ENCODE peak calls at places on chromosomes 12 and 14, in six cellular contexts. D is uterus, J is mesothelial cell of epicardium, K is body of pancreas, H is fibroblast of pulmonary artery, N is Panc1. G is an unnamed sample.
A peak's percentile ranks its signal among the peaks of the same experiment; 100 is the strongest.

GRCh38 chr14:72466325-72466724 is 427.6 kb downstream of the DPF3 start:
- DNase-seq in H (no peak), J (no peak), N (no peak), K (no peak), D (no peak), G (no peak)

GRCh38 chr12:105967038-105967776 is 171.5 kb downstream of the NUAK1 start:
- DNase-seq in N (no peak), H (peak; percentile 34), D (no peak), K (no peak), J (no peak), G (no peak)

GRCh38 chr14:29925106-29925722 is 2.4 kb downstream of the PRKD1 start:
- DNase-seq in H (peak; percentile 55), D (no peak), N (no peak), J (no peak), K (no peak), G (peak; percentile 62)

GRCh38 chr12:123900898-123901376 is 71.7 kb downstream of the CCDC92 start:
- DNase-seq in J (no peak), K (no peak), N (no peak), H (no peak), D (no peak), G (no peak)

GRCh38 chr14:103354141-103354540 is 20.1 kb downstream of the EIF5 start:
- DNase-seq in N (no peak), D (no peak), K (no peak), J (no peak), H (no peak), G (no peak)

GRCh38 chr12:5506295-5506694 is 74.4 kb downstream of the NTF3 start:
- DNase-seq in N (no peak), J (no peak), H (no peak), D (no peak), K (no peak), G (no peak)

GRCh38 chr12:81758421-81759214 is 532 bp downstream of the PPFIA2 start:
- DNase-seq in J (peak; percentile 45), D (peak; percentile 34), N (no peak), K (peak; percentile 13), H (peak; percentile 27), G (no peak)

GRCh38 chr14:78644824-78645559 is 474.8 kb downstream of the NRXN3 start:
- DNase-seq in J (no peak), D (no peak), H (no peak), K (no peak), N (no peak), G (no peak)

GRCh38 chr14:76267322-76268012 is 108.5 kb upstream of the ESRRB start:
- DNase-seq in D (peak; percentile 73), J (peak; percentile 69), N (peak; percentile 1), K (peak; percentile 82), H (peak; percentile 46), G (no peak)

GRCh38 chr14:35121887-35122695 is at the start of the genes PPP2R3C and PRORP:
- DNase-seq in N (peak; percentile 89), J (peak; percentile 82), H (peak; percentile 95), K (peak; percentile 87), D (peak; percentile 84), G (peak; percentile 95)

GRCh38 chr14:91361236-91361811 is 56.3 kb downstream of the CCDC88C start:
- DNase-seq in J (no peak), N (no peak), H (peak; percentile 76), K (no peak), D (no peak), G (no peak)

GRCh38 chr14:103624860-103625259 is 4.2 kb upstream of the KLC1 start:
- DNase-seq in K (peak; percentile 25), D (peak; percentile 56), N (no peak), H (peak; percentile 51), J (no peak), G (peak; percentile 80)

GRCh38 chr14:60945984-60946383 is 34.9 kb downstream of the TRMT5 start:
- DNase-seq in N (no peak), K (no peak), J (no peak), H (no peak), D (no peak), G (no peak)

GRCh38 chr12:114166360-114166759 is 200.2 kb upstream of the RBM19 start:
- DNase-seq in H (peak; percentile 68), J (peak; percentile 47), K (peak; percentile 30), D (peak; percentile 19), N (no peak), G (peak; percentile 32)
- TF ChIP-seq CTCF in H (peak; percentile 64), J (peak; percentile 46), K (no peak), D (peak; percentile 39), N (peak; percentile 66), G (peak; percentile 80)

GRCh38 chr12:121858662-121859572 is at the start of gene HPD:
- DNase-seq in K (peak; percentile 81), J (no peak), D (peak; percentile 84), H (peak; percentile 88), N (no peak), G (peak; percentile 74)
- TF ChIP-seq CTCF in K (no peak), J (no peak), D (no peak), H (no peak), N (no peak), G (no peak)

GRCh38 chr14:101087614-101088394 is 184.3 kb upstream of the RTL1 start:
- DNase-seq in N (no peak), D (no peak), H (no peak), K (no peak), J (peak; percentile 35), G (no peak)
- TF ChIP-seq CTCF in N (no peak), D (no peak), H (no peak), K (no peak), J (no peak), G (no peak)

GRCh38 chr12:94198469-94198868 is 50.1 kb downstream of the PLXNC1 start:
- DNase-seq in D (no peak), H (no peak), N (no peak), K (peak; percentile 52), J (no peak), G (no peak)

GRCh38 chr12:94193168-94193567 is 44.8 kb downstream of the PLXNC1 start:
- DNase-seq in H (no peak), N (no peak), J (no peak), K (no peak), D (no peak), G (no peak)

GRCh38 chr12:94193623-94194022 is 45.2 kb downstream of the PLXNC1 start:
- DNase-seq in K (no peak), H (no peak), N (no peak), D (no peak), J (no peak), G (no peak)

GRCh38 chr12:94192506-94192905 is 44.1 kb downstream of the PLXNC1 start:
- DNase-seq in H (no peak), K (no peak), D (no peak), N (no peak), J (no peak), G (no peak)

DNA sequence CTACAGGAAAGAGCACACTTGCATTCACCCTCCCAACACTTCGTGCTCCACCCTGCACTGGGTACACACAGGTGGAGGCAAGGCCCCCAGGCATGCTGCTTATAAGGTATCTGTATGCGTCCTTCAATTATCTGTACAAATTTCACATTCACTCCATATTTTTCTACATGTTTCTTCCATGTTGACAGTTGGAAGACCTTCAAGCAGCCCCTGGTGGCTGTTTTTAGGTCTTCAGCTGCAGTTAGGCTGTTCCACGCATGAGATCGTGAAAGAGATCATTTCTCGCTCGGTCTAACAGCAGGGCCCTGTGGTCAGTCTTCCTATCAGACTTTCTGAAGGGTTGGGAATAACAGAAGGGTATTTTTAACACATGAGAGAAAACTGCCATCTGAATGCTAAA is 47.1 kb downstream of the PLXNC1 start:
- DNase-seq in J (no peak), N (no peak), K (no peak), D (no peak), H (no peak), G (no peak)
- TF ChIP-seq CTCF in J (no peak), N (no peak), K (no peak), D (no peak), H (peak; percentile 5), G (peak; percentile 30)

DNA sequence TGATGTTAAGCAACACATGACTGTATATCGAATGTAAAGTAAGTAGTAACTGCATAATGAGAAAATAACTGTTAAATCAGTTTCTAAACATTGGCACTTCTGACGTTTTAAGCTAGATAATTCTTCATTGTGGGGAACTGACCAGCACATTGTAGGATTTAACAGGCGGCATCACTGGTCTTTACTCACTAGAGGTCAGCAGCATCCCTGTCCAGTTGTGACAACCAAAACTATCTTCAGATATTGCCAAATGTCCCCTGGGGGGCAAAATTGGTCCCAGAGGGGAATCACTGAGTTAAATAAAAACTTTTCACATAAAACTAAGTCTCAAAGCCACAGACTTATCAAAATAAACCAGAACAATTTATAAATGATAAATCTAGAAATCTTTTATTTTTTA is 65.3 kb downstream of the BLTP3B start:
- DNase-seq in D (no peak), N (no peak), K (no peak), J (no peak), H (peak; percentile 25), G (no peak)
- TF ChIP-seq CTCF in D (no peak), N (peak; percentile 56), K (no peak), J (no peak), H (peak; percentile 28), G (peak; percentile 50)

DNA sequence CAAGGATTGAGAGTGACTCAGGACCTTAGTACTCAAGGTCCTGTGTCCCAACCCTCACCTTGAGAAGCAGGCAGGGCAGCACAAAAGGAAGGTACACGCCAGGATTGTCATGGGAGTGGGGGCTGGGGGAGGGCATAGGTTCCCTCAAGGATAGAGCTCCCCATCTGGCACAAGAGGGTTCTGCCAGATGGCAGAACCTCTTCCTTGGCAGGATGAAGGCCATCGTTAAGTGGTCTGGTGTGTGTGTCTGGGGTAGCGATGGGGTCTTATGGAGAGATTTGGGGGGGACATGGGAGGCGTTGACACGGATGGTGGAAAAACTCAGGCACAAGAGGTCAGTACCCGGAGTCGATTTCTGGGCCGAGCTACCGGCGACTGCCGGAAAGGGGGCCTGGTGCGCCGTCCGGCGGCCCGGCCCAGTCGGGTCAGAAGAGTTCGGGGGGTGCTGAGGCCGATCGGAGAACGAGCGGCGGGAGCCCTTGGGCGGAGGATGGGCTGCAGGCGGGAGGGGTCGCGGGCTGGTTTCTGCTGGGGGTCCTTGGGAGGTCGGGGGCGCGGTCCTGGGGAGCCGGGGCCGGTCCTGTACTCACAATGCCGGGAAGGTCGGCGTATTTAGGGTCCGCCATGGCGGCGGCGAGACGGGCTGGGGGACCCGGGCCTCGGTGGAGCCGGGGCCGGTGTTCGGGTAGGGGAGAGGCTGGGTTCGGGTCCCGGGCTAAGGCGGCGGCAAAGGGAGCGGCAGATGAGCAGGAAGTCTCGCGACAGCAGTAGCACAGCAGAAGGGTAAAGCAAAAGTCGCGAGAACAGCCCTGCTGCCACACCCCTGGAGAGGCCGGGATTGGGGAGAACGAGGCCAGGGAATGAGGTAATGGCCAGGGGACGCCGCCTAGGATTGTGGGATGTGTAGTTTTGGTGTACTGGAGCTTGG is at the start of gene DCTN2:
- DNase-seq in D (peak; percentile 96), N (peak; percentile 93), K (peak; percentile 96), H (peak; percentile 98), J (peak; percentile 92), G (peak; percentile 97)
- TF ChIP-seq CTCF in D (no peak), N (no peak), K (no peak), H (no peak), J (no peak), G (peak; percentile 35)

GRCh38 chr12:23380419-23381100 is 568.9 kb downstream of the SOX5 start:
- DNase-seq in J (no peak), N (no peak), D (no peak), H (no peak), K (no peak), G (no peak)

DNA sequence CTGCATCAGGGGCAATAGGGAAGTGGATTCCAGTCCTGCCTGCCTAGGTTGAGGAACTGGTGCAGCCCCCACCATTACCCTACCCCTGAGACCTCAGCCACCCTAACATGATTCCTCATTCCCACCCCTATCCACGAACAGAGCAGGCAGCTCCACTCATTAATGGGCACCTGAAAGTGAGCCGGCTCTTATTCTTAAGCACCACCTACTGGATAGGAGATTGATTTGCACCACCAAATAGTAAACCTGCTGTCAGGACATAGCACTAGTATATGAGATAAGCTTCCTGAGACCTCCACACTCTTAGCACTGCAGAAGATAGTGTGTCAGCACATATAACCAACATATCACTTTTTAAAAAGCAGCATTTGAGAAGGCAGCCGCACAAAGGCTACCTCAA is 573.2 kb downstream of the SOX5 start:
- DNase-seq in J (no peak), H (no peak), K (no peak), D (no peak), N (no peak), G (no peak)
- TF ChIP-seq CTCF in J (no peak), H (no peak), K (no peak), D (no peak), N (no peak), G (no peak)